ENCODE peak calls at places on chromosomes 7 and 10, in ten cellular contexts. R, S, G, Z, F, E, D, L, P and B are unnamed samples.

GRCh38 chr7:41437257-41438196 is 265.4 kb downstream of the INHBA start:
- DNase-seq in R (no peak), S (no peak), G (no peak), Z (no peak), F (no peak), E (no peak), D (no peak), L (no peak), P (no peak), B (no peak)

GRCh38 chr10:16967000-16967865 is 150.0 kb upstream of the RSU1 start:
- DNase-seq in R (peak; percentile 86), S (no peak), G (peak; percentile 12), Z (no peak), F (no peak), E (no peak), D (no peak), L (no peak), P (no peak), B (no peak)

GRCh38 chr7:50653997-50654425 is 88.8 kb upstream of the DDC start:
- DNase-seq in R (peak; percentile 77), S (no peak), G (no peak), Z (peak; percentile 81), F (no peak), E (no peak), D (no peak), L (peak; percentile 92), P (no peak), B (no peak)

GRCh38 chr7:113664867-113665266 is 253.9 kb downstream of the PPP1R3A start:
- DNase-seq in R (peak; percentile 14), S (no peak), G (no peak), Z (no peak), F (no peak), E (no peak), D (no peak), L (no peak), P (no peak), B (no peak)

GRCh38 chr10:113576853-113577252 is 24.0 kb downstream of the HABP2 start:
- DNase-seq in R (peak; percentile 31), S (no peak), G (no peak), Z (no peak), F (no peak), E (no peak), D (no peak), L (no peak), P (no peak), B (no peak)

GRCh38 chr7:78280276-78280675 is 481.7 kb downstream of the PHTF2 start:
- DNase-seq in R (no peak), S (no peak), G (no peak), Z (no peak), F (no peak), E (no peak), D (no peak), L (no peak), P (no peak), B (no peak)

GRCh38 chr7:116426428-116427156 is 72.9 kb upstream of the CAV2 start:
- DNase-seq in R (peak; percentile 90), S (no peak), G (no peak), Z (no peak), F (no peak), E (no peak), D (no peak), L (no peak), P (no peak), B (no peak)

GRCh38 chr10:107914450-107915276 is 750.2 kb upstream of the SORCS1 start:
- DNase-seq in R (no peak), S (no peak), G (no peak), Z (no peak), F (no peak), E (no peak), D (no peak), L (no peak), P (no peak), B (no peak)

GRCh38 chr10:103616705-103617361 is 123.3 kb downstream of the NEURL1 start:
- DNase-seq in R (peak; percentile 96), S (peak; percentile 76), G (no peak), Z (peak; percentile 85), F (no peak), E (no peak), D (no peak), L (peak; percentile 96), P (no peak), B (no peak)

GRCh38 chr10:133326745-133327650 is 9.7 kb downstream of the CALY start:
- DNase-seq in R (peak; percentile 36), S (no peak), G (no peak), Z (no peak), F (no peak), E (no peak), D (no peak), L (no peak), P (no peak), B (no peak)

GRCh38 chr10:133565441-133566294 is at the start of gene SYCE1:
- DNase-seq in R (no peak), S (peak; percentile 70), G (peak; percentile 45), Z (peak; percentile 77), F (no peak), E (no peak), D (no peak), L (peak; percentile 70), P (no peak), B (no peak)

GRCh38 chr7:40268836-40269235 is 134.0 kb downstream of the SUGCT start:
- DNase-seq in R (no peak), S (no peak), G (no peak), Z (no peak), F (no peak), E (no peak), D (no peak), L (no peak), P (no peak), B (peak; percentile 0)

GRCh38 chr10:114308470-114309110 is 69.5 kb downstream of the VWA2 start:
- DNase-seq in R (no peak), S (no peak), G (no peak), Z (peak; percentile 37), F (no peak), E (no peak), D (no peak), L (no peak), P (no peak), B (no peak)

GRCh38 chr10:33247221-33247907 is 87.1 kb downstream of the NRP1 start:
- DNase-seq in R (no peak), S (no peak), G (no peak), Z (no peak), F (no peak), E (no peak), D (no peak), L (no peak), P (no peak), B (no peak)

GRCh38 chr7:39952378-39952777 is 2.3 kb downstream of the CDK13 start:
- DNase-seq in R (peak; percentile 42), S (no peak), G (no peak), Z (no peak), F (no peak), E (no peak), D (no peak), L (no peak), P (no peak), B (no peak)

GRCh38 chr10:92751827-92752226 is 62.1 kb downstream of the HHEX start:
- DNase-seq in R (no peak), S (no peak), G (no peak), Z (no peak), F (no peak), E (no peak), D (no peak), L (no peak), P (no peak), B (no peak)

GRCh38 chr10:61529208-61529607 is 76.0 kb upstream of the TMEM26 start:
- DNase-seq in R (no peak), S (no peak), G (no peak), Z (no peak), F (no peak), E (no peak), D (no peak), L (no peak), P (no peak), B (no peak)

GRCh38 chr7:40885503-40885902 is 750.7 kb downstream of the SUGCT start:
- DNase-seq in R (peak; percentile 78), S (no peak), G (no peak), Z (no peak), F (no peak), E (no peak), D (no peak), L (no peak), P (no peak), B (no peak)

GRCh38 chr7:117970806-117971205 is 97.6 kb upstream of the CTTNBP2 start:
- DNase-seq in R (no peak), S (no peak), G (no peak), Z (no peak), F (no peak), E (no peak), D (no peak), L (no peak), P (no peak), B (no peak)

GRCh38 chr10:110076559-110077318 is 69.0 kb downstream of the ADD3 start:
- DNase-seq in R (peak; percentile 97), S (no peak), G (peak; percentile 23), Z (no peak), F (no peak), E (no peak), D (no peak), L (no peak), P (no peak), B (peak; percentile 99)

GRCh38 chr10:15267496-15267895 is 99.0 kb upstream of the NMT2 start:
- DNase-seq in R (no peak), S (no peak), G (no peak), Z (no peak), F (no peak), E (no peak), D (no peak), L (peak; percentile 21), P (no peak), B (no peak)

GRCh38 chr10:96889415-96890171 is 57.5 kb downstream of the LCOR start:
- DNase-seq in R (no peak), S (no peak), G (no peak), Z (no peak), F (no peak), E (no peak), D (no peak), L (no peak), P (no peak), B (no peak)